ENCODE peak calls at places on chromosomes 13 and 19, in seven cellular contexts. Q is T-helper 9 cell; F is globus pallidus; I is SJCRH30; H is NCI-H510A; Z is NK-92 treated with Interleukin-12 subunit alpha and Interleukin-12 subunit beta, amount 100 ng/mL, for 24 hours; V is activated CD8-positive, alpha-beta memory T cell treated with anti-CD3 and anti-CD28 coated beads for 1 hour. L is an unnamed sample.

GRCh38 chr13:41941174-41941573 is 19.7 kb downstream of the VWA8 start:
- DNase-seq in Q (no peak), F (no peak), I (no peak), H (no peak), Z (no peak), V (no peak), L (no peak)

GRCh38 chr19:50669319-50670101 is 20.3 kb downstream of the C19orf81 start:
- DNase-seq in Q (peak; percentile 19), F (peak; percentile 15), I (peak; percentile 18), H (no peak), Z (peak; percentile 8), V (no peak), L (no peak)

GRCh38 chr13:114155320-114155719 is 22.9 kb upstream of the RASA3 start:
- DNase-seq in Q (no peak), F (no peak), I (no peak), H (no peak), Z (no peak), V (no peak), L (no peak)

GRCh38 chr19:2721570-2722540 is 683 bp upstream of the DIRAS1 start:
- DNase-seq in Q (no peak), F (no peak), I (no peak), H (no peak), Z (no peak), V (no peak), L (no peak)

GRCh38 chr19:39765091-39766076 is 13.3 kb upstream of the LEUTX start:
- DNase-seq in Q (peak; percentile 45), F (peak; percentile 18), I (peak; percentile 50), H (peak; percentile 6), Z (no peak), V (no peak), L (peak; percentile 27)

GRCh38 chr13:73849292-73849691 is 284.9 kb downstream of the KLF12 start:
- DNase-seq in Q (no peak), F (no peak), I (peak; percentile 29), H (no peak), Z (no peak), V (no peak), L (no peak)

GRCh38 chr19:48826606-48827020 is 9.7 kb downstream of the HSD17B14 start:
- DNase-seq in Q (no peak), F (no peak), I (no peak), H (no peak), Z (no peak), V (no peak), L (no peak)

GRCh38 chr13:94169783-94170513 is 309.5 kb downstream of the DCT start:
- DNase-seq in Q (no peak), F (peak; percentile 53), I (no peak), H (no peak), Z (no peak), V (no peak), L (no peak)

GRCh38 chr13:100395698-100396373 is 192.8 kb downstream of the GGACT start:
- DNase-seq in Q (no peak), F (no peak), I (no peak), H (no peak), Z (no peak), V (no peak), L (no peak)

GRCh38 chr19:14536926-14537692 is 7.7 kb downstream of the TECR start:
- DNase-seq in Q (no peak), F (no peak), I (peak; percentile 54), H (no peak), Z (no peak), V (no peak), L (no peak)

GRCh38 chr19:14550201-14550754 is 20.9 kb downstream of the TECR start:
- DNase-seq in Q (no peak), F (no peak), I (no peak), H (peak; percentile 33), Z (no peak), V (no peak), L (no peak)

L was measured in effector CD4-positive, alpha-beta T cell.